ENCODE peak calls at places on chromosomes 12 and 14, in nine cellular contexts. D, F, P, T, R, H, M, C and E are unnamed samples.

GRCh38 chr14:33414041-33414440 is 475.4 kb downstream of the NPAS3 start:
- DNase-seq in M (no peak), F (no peak), T (no peak), R (no peak), P (no peak), H (no peak), D (no peak), C (no peak), E (no peak)

GRCh38 chr12:3604750-3605638 is 114.0 kb downstream of the PRMT8 start:
- DNase-seq in H (no peak), M (peak), F (peak), R (no peak), D (peak), C (no peak), P (no peak), T (peak), E (no peak)

GRCh38 chr12:113747048-113747447 is 219.1 kb downstream of the RBM19 start:
- DNase-seq in D (no peak), T (no peak), P (no peak), R (no peak), C (no peak), M (no peak), H (no peak), F (no peak), E (no peak)

GRCh38 chr12:114784526-114784925 is 100.6 kb upstream of the TBX3 start:
- DNase-seq in H (no peak), D (no peak), R (no peak), F (no peak), T (no peak), C (no peak), P (no peak), M (no peak), E (no peak)

GRCh38 chr14:87873741-87874140 is 119.2 kb downstream of the GALC start:
- DNase-seq in M (no peak), F (no peak), H (no peak), D (no peak), T (no peak), C (no peak), P (no peak), R (no peak), E (no peak)

GRCh38 chr12:90959538-90960139 is 4.7 kb upstream of the CCER1 start:
- DNase-seq in M (no peak), D (no peak), P (no peak), H (peak), T (no peak), R (peak), F (no peak), C (no peak), E (no peak)

GRCh38 chr14:90693413-90693812 is 122.8 kb downstream of the TTC7B start:
- DNase-seq in F (no peak), R (no peak), P (no peak), T (no peak), C (no peak), H (no peak), M (no peak), D (no peak), E (no peak)

GRCh38 chr14:21192447-21192822 is 36.6 kb upstream of the OR5AU1 start:
- DNase-seq in D (no peak), R (no peak), H (no peak), C (no peak), T (no peak), P (no peak), M (no peak), F (no peak), E (no peak)

GRCh38 chr12:2683283-2684025 is 111.3 kb upstream of the FKBP4 start:
- DNase-seq in R (no peak), D (no peak), T (no peak), P (no peak), C (no peak), M (no peak), F (no peak), H (no peak), E (peak)

GRCh38 chr12:58034712-58035111 is 93.3 kb downstream of the ATP23 start:
- DNase-seq in P (no peak), C (no peak), T (no peak), F (no peak), H (no peak), R (no peak), D (no peak), M (no peak), E (no peak)

GRCh38 chr12:54144738-54145137 is 44.0 kb downstream of the SMUG1 start:
- DNase-seq in H (no peak), R (no peak), P (no peak), C (no peak), F (no peak), M (no peak), T (no peak), D (no peak), E (no peak)

GRCh38 chr12:88142610-88142991 is 494 bp downstream of the TMTC3 start:
- DNase-seq in R (no peak), M (peak), H (peak), D (peak), P (no peak), F (no peak), C (no peak), T (peak), E (peak)

GRCh38 chr12:4011597-4011996 is 138.4 kb upstream of the PARP11 start:
- DNase-seq in C (no peak), R (no peak), H (no peak), T (no peak), M (no peak), D (no peak), P (no peak), F (no peak), E (no peak)

GRCh38 chr12:47190271-47190750 is 110.6 kb upstream of the AMIGO2 start:
- DNase-seq in M (no peak), F (no peak), C (no peak), H (no peak), P (no peak), R (no peak), T (no peak), D (no peak), E (no peak)

GRCh38 chr14:59463773-59464650 is 1.2 kb downstream of the GPR135 start:
- DNase-seq in F (no peak), P (no peak), R (no peak), M (no peak), C (peak), D (no peak), H (no peak), T (peak), E (no peak)

GRCh38 chr12:122064034-122064777 is 14.3 kb upstream of the MLXIP start:
- DNase-seq in D (peak), T (peak), C (peak), P (peak), F (peak), R (peak), H (peak), M (peak), E (peak)

GRCh38 chr14:56004323-56004722 is 113.9 kb upstream of the PELI2 start:
- DNase-seq in T (no peak), P (no peak), H (no peak), R (no peak), D (no peak), C (no peak), F (no peak), M (no peak), E (no peak)

GRCh38 chr12:10363922-10364838 is 25.7 kb downstream of the KLRK1 start:
- DNase-seq in F (no peak), M (peak), C (peak), T (peak), P (no peak), D (peak), R (no peak), H (peak), E (no peak)

GRCh38 chr14:68934034-68934433 is 45.1 kb downstream of the ACTN1 start:
- DNase-seq in F (no peak), C (no peak), R (no peak), H (no peak), M (no peak), D (no peak), P (no peak), T (no peak), E (no peak)

GRCh38 chr12:49369723-49370145 is 2.5 kb downstream of the SPATS2 start:
- DNase-seq in M (peak), C (peak), F (no peak), T (no peak), D (peak), P (no peak), H (no peak), R (no peak), E (no peak)

GRCh38 chr12:15522574-15523187 is 200.4 kb downstream of the PTPRO start:
- DNase-seq in D (no peak), P (no peak), R (peak), H (no peak), M (no peak), C (no peak), F (no peak), T (no peak), E (no peak)

GRCh38 chr12:18868673-18869072 is 130.8 kb downstream of the CAPZA3 start:
- DNase-seq in P (no peak), T (no peak), C (no peak), M (no peak), R (no peak), H (no peak), F (no peak), D (no peak), E (no peak)

GRCh38 chr12:28602760-28603638 is 412.7 kb downstream of the CCDC91 start:
- DNase-seq in T (no peak), M (no peak), H (no peak), C (no peak), F (no peak), P (no peak), R (no peak), D (no peak), E (no peak)

GRCh38 chr12:130563322-130563721 is 152.8 kb downstream of the RIMBP2 start:
- DNase-seq in D (no peak), F (no peak), M (no peak), C (no peak), T (no peak), R (no peak), H (no peak), P (no peak), E (no peak)

GRCh38 chr14:57769863-57770523 is 95.9 kb downstream of the SLC35F4 start:
- DNase-seq in D (no peak), P (no peak), M (no peak), R (no peak), T (no peak), F (no peak), H (no peak), C (no peak), E (no peak)

GRCh38 chr14:102371361-102371760 is 8.6 kb downstream of the TECPR2 start:
- DNase-seq in D (no peak), C (no peak), F (no peak), T (no peak), H (no peak), P (no peak), M (no peak), R (no peak), E (no peak)

GRCh38 chr12:127006972-127007371 is 1260.0 kb upstream of the TMEM132C start:
- DNase-seq in H (no peak), R (no peak), P (no peak), D (no peak), M (no peak), T (no peak), F (no peak), C (no peak), E (no peak)

DNA sequence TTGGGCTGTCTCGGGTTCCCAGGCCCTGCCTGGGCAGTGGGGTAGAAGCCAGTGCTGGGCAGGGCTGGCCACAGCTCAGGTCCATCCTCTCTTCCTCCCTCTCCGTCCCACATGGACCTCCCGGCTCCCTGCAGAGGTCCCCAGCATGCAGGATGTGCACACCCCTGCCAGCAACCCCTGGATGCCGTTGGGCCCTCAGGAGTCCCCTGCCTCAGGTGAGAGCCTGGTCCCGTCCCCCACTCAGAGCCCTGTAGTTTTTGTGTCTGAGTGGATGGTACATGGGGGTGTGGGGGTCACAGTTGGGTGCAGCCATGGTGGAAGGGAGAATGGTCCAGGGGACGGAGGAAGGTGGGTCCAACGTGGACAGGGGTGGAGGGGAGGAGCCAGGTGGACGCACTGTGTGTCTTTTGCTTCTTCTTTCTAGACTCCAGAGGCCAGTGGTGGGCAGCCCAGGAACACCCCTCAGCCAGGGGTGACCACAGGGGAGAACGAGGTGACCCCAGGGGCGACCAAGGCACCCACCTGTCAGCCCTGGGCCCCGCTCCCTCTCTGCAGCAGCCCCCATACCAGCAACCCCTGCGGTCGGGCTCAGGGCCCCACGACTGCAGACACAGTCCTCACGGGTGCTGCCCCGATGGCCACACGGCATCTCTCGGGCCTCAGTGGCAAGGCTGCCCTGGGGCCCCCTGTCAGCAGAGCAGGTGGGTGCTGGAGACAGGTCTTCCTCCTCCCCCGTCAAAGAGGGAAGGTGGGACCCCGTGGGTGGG is 21.7 kb downstream of the PAPLN start:
- DNase-seq in C (peak), T (no peak), M (no peak), F (no peak), H (no peak), P (no peak), D (no peak), R (no peak), E (no peak)
- TF ChIP-seq POLR2A in C (no peak), T (no peak), M (no peak), F (no peak), H (no peak), P (no peak), D (no peak), R (no peak), E (no peak)

DNA sequence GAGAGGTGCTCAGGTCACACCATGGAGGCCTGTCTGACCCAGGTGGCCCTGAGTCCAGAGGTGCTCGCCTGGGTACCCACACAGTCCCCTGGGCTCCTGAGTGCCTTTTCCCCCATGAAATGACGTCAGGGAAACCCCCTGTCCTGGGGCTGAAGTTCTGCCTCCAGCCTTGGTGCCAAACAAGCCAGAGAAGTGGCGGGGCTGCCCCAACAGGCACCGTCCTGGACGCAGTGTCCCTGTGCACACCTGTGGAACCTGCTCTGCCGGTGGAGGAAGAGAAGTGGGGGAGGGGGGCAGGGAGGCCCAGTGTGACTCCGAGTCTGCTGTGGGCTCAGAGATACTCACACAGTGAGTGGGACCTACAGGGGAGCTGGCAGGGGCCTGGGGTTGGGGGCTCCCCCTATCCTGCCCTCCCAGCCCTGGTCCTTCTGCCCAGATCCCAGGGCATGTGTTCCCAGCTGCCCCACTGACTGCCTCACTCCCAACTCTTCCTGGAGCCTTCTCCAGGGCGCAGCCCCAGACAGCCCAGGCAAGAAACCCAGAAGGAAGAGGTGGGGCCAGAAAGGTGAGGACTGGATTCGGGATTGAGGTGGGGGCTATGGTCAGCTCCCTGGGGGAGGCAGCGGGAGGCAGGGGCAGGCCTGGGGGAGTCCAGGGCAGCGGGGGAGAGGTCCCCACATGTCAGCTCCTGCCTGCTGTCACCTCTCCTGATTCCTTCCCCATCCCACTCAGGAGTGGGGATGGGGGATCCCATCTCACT is 24.8 kb downstream of the CCDC85C start:
- DNase-seq in T (no peak), D (peak), C (no peak), F (peak), P (no peak), M (no peak), R (no peak), H (no peak), E (peak)
- TF ChIP-seq POLR2A in T (no peak), D (no peak), C (no peak), F (no peak), P (no peak), M (no peak), R (no peak), H (no peak), E (no peak)

DNA sequence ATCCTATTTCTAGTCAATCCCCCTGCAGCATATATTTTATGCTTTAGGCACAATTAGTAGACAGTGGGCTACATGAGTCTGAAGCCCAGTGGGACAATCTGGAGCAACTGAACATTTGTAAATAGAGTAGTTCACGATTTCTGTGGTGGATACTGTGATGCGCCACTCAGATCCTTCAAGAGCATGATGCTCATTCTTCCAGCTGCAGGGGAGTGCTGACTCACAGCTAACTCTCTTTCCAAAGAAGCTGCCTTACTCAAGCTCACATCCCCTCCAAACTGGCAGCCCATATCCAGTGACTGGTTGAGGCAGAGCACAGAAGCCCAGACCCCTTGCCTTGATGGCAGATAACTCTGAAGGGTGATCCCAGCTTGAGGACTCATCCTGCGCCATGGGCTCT is 224.2 kb upstream of the EEA1 start:
- DNase-seq in H (no peak), T (no peak), D (no peak), R (no peak), F (no peak), M (no peak), C (no peak), P (no peak), E (no peak)
- TF ChIP-seq POLR2A in H (no peak), T (no peak), D (no peak), R (no peak), F (no peak), M (no peak), C (no peak), P (no peak), E (no peak)

GRCh38 chr12:124938606-124939427 is 24.4 kb upstream of the UBC start:
- DNase-seq in D (peak), R (peak), P (peak), C (no peak), T (peak), H (peak), M (peak), F (peak), E (peak)
- TF ChIP-seq POLR2A in D (no peak), R (no peak), P (peak), C (peak), T (peak), H (peak), M (no peak), F (no peak), E (no peak)

GRCh38 chr12:51321882-51322281 is 2.1 kb downstream of the BIN2 start:
- DNase-seq in D (no peak), P (no peak), T (no peak), C (no peak), M (no peak), F (no peak), H (no peak), R (no peak), E (no peak)

GRCh38 chr12:51324953-51325352 is 979 bp upstream of the BIN2 start:
- DNase-seq in D (no peak), R (no peak), T (no peak), M (no peak), C (no peak), H (no peak), F (peak), P (no peak), E (no peak)

GRCh38 chr12:51323317-51323960 is 535 bp downstream of the BIN2 start:
- DNase-seq in C (no peak), M (no peak), F (no peak), P (no peak), H (no peak), T (no peak), D (no peak), R (no peak), E (no peak)

GRCh38 chr12:51322452-51322851 is 1.5 kb downstream of the BIN2 start:
- DNase-seq in T (no peak), C (no peak), D (no peak), P (no peak), F (no peak), M (no peak), H (no peak), R (no peak), E (no peak)

GRCh38 chr12:51323966-51324895 is at the start of gene BIN2:
- DNase-seq in H (no peak), T (no peak), F (no peak), P (peak), D (peak), C (peak), M (peak), R (no peak), E (no peak)
- TF ChIP-seq POLR2A in H (no peak), T (no peak), F (no peak), P (no peak), D (no peak), C (peak), M (no peak), R (no peak), E (no peak)

DNA sequence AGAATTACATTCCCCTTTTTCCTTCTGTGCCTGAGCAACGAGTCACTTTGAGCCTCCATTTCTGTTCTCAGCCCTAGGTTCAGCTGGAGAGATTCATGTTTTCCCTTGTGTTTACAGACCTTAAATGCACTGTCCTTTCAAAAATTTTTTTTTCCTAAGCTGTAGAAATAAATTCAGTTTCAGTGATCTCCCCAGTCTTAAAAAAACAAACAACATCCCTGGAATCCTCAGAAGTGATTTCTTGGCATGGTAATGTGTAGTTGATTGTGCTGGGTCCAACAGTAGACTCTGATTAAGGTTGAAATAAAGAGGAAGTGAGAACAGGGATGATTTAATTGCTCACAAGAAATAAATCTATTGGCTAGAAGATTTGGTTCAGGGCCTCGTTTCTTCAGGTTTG is 89.3 kb downstream of the NTN4 start:
- DNase-seq in P (no peak), M (no peak), D (no peak), H (no peak), R (no peak), C (no peak), T (no peak), F (no peak), E (no peak)
- TF ChIP-seq POLR2A in P (no peak), M (no peak), D (no peak), H (no peak), R (no peak), C (no peak), T (no peak), F (no peak), E (no peak)